ENCODE peak calls at places on chromosomes 1 and 21, in nine cellular contexts. W is upper lobe of left lung, E is A549, O is sigmoid colon, H is transverse colon, X is K562, L is esophagus muscularis mucosa, B is suprapubic skin, S is ovary. P is an unnamed sample.

GRCh38 chr1:67685558-67686271 is 714 bp downstream of the GADD45A start:
- DNase-seq in W (peak), E (no peak), O (peak), H (peak), X (peak), L (no peak), B (peak), S (no peak), P (peak)

GRCh38 chr1:112618114-112618720 is 724 bp downstream of the ST7L start:
- DNase-seq in W (no peak), E (no peak), O (no peak), H (no peak), X (peak), L (no peak), B (no peak), S (no peak), P (peak)

GRCh38 chr1:57336793-57337192 is 87.1 kb downstream of the DAB1 start:
- DNase-seq in W (no peak), E (no peak), O (no peak), H (no peak), X (no peak), L (no peak), B (no peak), S (no peak), P (no peak)

GRCh38 chr1:224763126-224763764 is 147.1 kb downstream of the CNIH3 start:
- DNase-seq in W (no peak), E (no peak), O (no peak), H (no peak), X (no peak), L (no peak), B (no peak), S (no peak), P (no peak)

GRCh38 chr21:35578831-35579470 is 481.4 kb downstream of the SETD4 start:
- DNase-seq in W (no peak), E (no peak), O (no peak), H (no peak), X (peak), L (no peak), B (no peak), S (no peak), P (no peak)

GRCh38 chr1:11098931-11099309 is 749 bp downstream of the EXOSC10 start:
- DNase-seq in W (no peak), E (no peak), O (no peak), H (no peak), X (no peak), L (no peak), B (no peak), S (no peak), P (no peak)

GRCh38 chr1:178142806-178143205 is 48.9 kb downstream of the RASAL2 start:
- DNase-seq in W (no peak), E (no peak), O (no peak), H (no peak), X (no peak), L (no peak), B (no peak), S (no peak), P (no peak)

GRCh38 chr1:225850370-225850769 is 31.8 kb downstream of the TMEM63A start:
- DNase-seq in W (no peak), E (no peak), O (no peak), H (no peak), X (no peak), L (no peak), B (no peak), S (no peak), P (no peak)

GRCh38 chr1:2612591-2613365 is 20.0 kb downstream of the MMEL1 start:
- DNase-seq in W (peak), E (no peak), O (no peak), H (no peak), X (no peak), L (no peak), B (peak), S (no peak), P (no peak)

DNA sequence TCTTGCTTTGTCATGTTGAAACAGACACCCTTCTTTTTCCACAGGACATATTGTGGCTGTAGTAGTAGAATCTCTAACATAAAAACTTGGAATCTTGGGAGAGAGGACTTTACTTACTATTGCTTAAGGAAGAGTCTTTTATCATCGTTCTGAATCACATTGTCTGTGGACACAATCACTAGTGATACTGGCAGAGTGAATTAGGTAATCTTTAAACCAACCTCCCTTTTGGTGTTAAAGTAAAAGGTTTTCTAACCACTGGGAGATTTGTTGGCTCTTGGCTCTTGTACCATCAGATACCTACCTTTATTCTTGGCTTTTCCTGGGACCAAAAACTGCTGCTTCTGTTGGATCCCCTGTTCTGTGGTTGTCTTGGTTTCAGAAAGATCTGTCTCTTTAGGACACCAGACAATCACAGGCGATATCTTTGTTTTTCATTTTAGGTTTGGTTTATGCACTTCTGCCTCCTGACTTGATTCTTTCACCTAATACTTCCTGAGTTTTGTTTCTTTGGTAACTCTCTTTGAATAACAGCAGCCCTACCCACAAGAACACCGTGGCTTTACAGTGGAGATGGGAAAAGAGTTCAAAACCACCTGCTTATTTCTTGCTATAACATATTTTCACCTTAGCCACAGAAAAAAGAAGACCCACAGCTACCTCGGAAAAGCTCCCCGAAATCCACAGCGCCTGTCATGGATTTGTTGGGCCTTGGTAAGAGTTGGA is 36.6 kb upstream of the ZFP69B start:
- DNase-seq in W (no peak), E (no peak), O (no peak), H (no peak), X (no peak), L (no peak), B (no peak), S (no peak), P (no peak)
- H3K27ac ChIP-seq in W (no peak), E (no peak), O (no peak), H (no peak), X (no peak), L (no peak), B (no peak), S (no peak), P (no peak)

GRCh38 chr21:41068411-41069304 is 99.3 kb upstream of the BACE2 start:
- DNase-seq in W (peak), E (peak), O (peak), H (peak), X (peak), L (peak), B (peak), S (peak), P (peak)
- TF ChIP-seq EP300 in W (no peak), E (no peak), O (no peak), H (no peak), X (no peak), L (no peak), B (no peak), S (no peak), P (no peak)

GRCh38 chr1:59522925-59523505 is 226.1 kb downstream of the FGGY start:
- DNase-seq in W (no peak), E (no peak), O (no peak), H (peak), X (no peak), L (no peak), B (no peak), S (no peak), P (no peak)

GRCh38 chr1:59520759-59521442 is 224.0 kb downstream of the FGGY start:
- DNase-seq in W (peak), E (no peak), O (peak), H (no peak), X (no peak), L (peak), B (no peak), S (peak), P (no peak)

GRCh38 chr1:59521456-59521855 is 224.6 kb downstream of the FGGY start:
- DNase-seq in W (no peak), E (no peak), O (no peak), H (no peak), X (no peak), L (no peak), B (no peak), S (no peak), P (no peak)

GRCh38 chr1:59516881-59517280 is 220.0 kb downstream of the FGGY start:
- DNase-seq in W (no peak), E (no peak), O (peak), H (no peak), X (no peak), L (no peak), B (no peak), S (peak), P (peak)

GRCh38 chr1:59520194-59520593 is 223.3 kb downstream of the FGGY start:
- DNase-seq in W (no peak), E (no peak), O (no peak), H (no peak), X (no peak), L (no peak), B (no peak), S (no peak), P (peak)
- TF ChIP-seq CTCF in W (no peak), E (no peak), O (no peak), H (no peak), X (no peak), L (no peak), B (no peak), S (no peak), P (no peak)

GRCh38 chr1:230195199-230195598 is 128.2 kb downstream of the GALNT2 start:
- DNase-seq in W (no peak), E (no peak), O (no peak), H (no peak), X (no peak), L (peak), B (no peak), S (no peak), P (no peak)

GRCh38 chr1:230191839-230192238 is 124.8 kb downstream of the GALNT2 start:
- DNase-seq in W (no peak), E (no peak), O (no peak), H (no peak), X (no peak), L (peak), B (no peak), S (no peak), P (no peak)

GRCh38 chr1:230197644-230198567 is 130.9 kb downstream of the GALNT2 start:
- DNase-seq in W (peak), E (no peak), O (no peak), H (peak), X (no peak), L (peak), B (no peak), S (no peak), P (no peak)

GRCh38 chr1:230196077-230196476 is 129.0 kb downstream of the GALNT2 start:
- DNase-seq in W (no peak), E (no peak), O (no peak), H (no peak), X (no peak), L (peak), B (no peak), S (no peak), P (no peak)

DNA sequence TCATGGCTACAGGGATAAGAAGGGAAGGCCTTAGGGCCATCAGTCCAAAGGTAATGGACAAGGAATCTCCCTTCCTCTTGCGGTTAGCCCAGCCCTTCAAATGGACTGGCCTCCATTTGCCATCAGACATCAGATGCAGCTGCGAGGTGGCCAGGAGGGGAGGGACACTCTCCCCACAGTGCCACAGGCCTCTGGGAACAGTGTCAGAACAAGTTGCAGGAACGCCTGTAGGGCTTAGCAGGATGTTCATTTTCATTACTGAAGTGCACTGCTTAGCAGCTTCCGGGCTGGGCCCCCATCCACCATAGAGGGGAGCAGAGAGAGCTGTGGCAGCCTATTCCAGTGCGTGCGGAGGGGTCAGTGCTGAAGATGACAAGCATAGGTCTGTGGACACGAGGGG is 127.5 kb downstream of the GALNT2 start:
- DNase-seq in W (no peak), E (no peak), O (no peak), H (no peak), X (no peak), L (peak), B (no peak), S (no peak), P (no peak)
- H3K27ac ChIP-seq in W (no peak), E (no peak), O (no peak), H (no peak), X (no peak), L (no peak), B (no peak), S (no peak), P (no peak)

DNA sequence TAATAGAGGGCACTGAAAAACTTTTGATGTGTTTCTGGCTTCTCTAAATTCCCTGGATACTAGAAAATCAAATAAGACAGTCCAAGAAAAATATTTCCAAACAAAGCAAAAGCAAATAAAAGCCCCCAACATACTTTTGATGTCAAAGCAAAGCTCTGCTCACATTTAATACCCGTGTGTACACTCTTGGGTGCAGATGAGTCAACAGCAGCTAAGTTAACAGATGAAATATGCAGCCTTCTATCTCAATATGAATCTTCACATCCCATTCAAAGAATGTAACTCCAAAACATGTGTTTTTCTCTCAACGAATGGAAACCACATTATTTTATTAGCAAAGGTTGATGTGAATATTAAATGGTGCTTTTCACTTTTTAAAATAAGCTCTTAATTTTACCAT is 230.4 kb downstream of the CENPF start:
- DNase-seq in W (no peak), E (no peak), O (no peak), H (no peak), X (no peak), L (no peak), B (no peak), S (no peak), P (no peak)
- TF ChIP-seq EP300 in W (no peak), E (no peak), O (no peak), H (no peak), X (no peak), L (no peak), B (no peak), S (no peak), P (no peak)

DNA sequence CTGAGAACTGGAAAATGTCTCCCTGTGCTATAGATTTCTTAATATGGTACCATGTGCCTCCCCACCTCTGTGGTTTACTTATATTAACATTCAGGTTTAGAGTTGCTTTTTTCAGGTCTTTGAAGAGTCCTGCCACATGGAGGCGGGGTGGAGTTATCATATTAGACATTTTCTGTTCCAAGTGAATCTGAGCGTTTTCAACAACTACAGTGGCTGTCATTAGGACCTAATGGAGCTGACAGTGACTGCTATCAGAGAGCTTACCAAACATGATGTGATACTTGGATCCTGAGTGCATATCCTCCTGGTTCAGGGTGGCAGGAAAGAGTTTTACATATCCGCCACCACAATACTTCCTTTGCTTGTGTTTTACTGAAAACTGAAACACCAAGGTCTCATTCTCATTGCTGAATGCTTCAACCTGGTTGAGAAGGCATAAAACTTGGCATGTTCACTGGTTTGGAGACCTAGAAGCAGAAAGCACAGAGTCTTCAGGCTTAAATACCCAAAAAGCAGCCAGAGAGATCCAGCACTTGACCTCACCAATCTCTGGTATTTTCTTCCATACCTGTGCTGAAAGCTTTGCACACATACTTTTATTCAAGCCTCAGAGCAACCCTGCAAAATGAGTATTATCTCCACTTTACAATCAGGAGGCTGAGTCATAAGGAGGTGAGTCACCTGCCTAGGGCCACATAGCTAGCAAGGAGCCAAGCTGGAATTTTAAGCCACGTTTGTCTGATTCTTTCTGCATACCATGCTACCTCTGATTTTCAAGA is 47.4 kb upstream of the OSBPL9 start:
- DNase-seq in W (no peak), E (peak), O (no peak), H (peak), X (peak), L (no peak), B (no peak), S (no peak), P (no peak)
- TF ChIP-seq CTCF in W (no peak), E (peak), O (no peak), H (no peak), X (peak), L (peak), B (no peak), S (no peak), P (no peak)

GRCh38 chr21:26072891-26073615 is 97.5 kb downstream of the APP start:
- DNase-seq in W (no peak), E (no peak), O (no peak), H (no peak), X (no peak), L (no peak), B (no peak), S (no peak), P (no peak)
- H3K27ac ChIP-seq in W (no peak), E (no peak), O (no peak), H (no peak), X (no peak), L (no peak), B (no peak), S (no peak), P (no peak)

GRCh38 chr21:46472246-46472645 is 13.6 kb downstream of the DIP2A start:
- DNase-seq in W (no peak), E (no peak), O (no peak), H (no peak), X (no peak), L (no peak), B (no peak), S (no peak), P (no peak)

GRCh38 chr21:46468110-46468774 is 9.6 kb downstream of the DIP2A start:
- DNase-seq in W (no peak), E (no peak), O (no peak), H (no peak), X (no peak), L (no peak), B (no peak), S (no peak), P (no peak)

GRCh38 chr21:46471514-46471913 is 12.8 kb downstream of the DIP2A start:
- DNase-seq in W (no peak), E (no peak), O (no peak), H (no peak), X (no peak), L (no peak), B (no peak), S (no peak), P (no peak)

GRCh38 chr21:46474365-46474764 is 15.7 kb downstream of the DIP2A start:
- DNase-seq in W (no peak), E (no peak), O (no peak), H (no peak), X (no peak), L (no peak), B (no peak), S (no peak), P (no peak)

DNA sequence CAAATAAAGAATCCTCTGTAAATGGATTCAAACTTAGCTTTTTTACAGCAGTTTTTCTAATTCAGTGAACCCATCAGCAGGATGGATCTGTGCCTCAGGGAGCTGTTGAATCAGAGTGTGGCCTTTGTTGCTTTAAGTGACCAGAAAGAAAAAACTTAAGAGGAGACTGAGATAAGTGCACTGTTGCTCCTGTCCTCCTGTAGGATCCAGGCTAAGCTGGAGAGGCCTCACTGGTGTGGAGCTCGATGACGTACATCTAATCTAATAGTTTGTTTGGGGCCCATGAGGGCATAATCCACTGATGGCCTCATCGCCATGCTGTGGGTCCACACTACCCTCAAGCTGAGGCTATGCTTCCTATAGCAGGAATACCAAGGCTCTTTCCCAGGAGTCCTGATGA is 10.6 kb downstream of the DIP2A start:
- DNase-seq in W (no peak), E (no peak), O (no peak), H (no peak), X (no peak), L (no peak), B (no peak), S (no peak), P (no peak)
- TF ChIP-seq EP300 in W (no peak), E (no peak), O (no peak), H (no peak), X (no peak), L (no peak), B (no peak), S (no peak), P (no peak)

GRCh38 chr21:14573244-14573643 is 27.1 kb upstream of the SAMSN1 start:
- DNase-seq in W (no peak), E (no peak), O (no peak), H (no peak), X (no peak), L (no peak), B (no peak), S (no peak), P (no peak)
- TF ChIP-seq CTCF in W (no peak), E (no peak), O (no peak), H (no peak), X (no peak), L (no peak), B (no peak), S (no peak), P (no peak)